ENCODE peak calls at places on chromosomes 11 and 22, in six cellular contexts. D, O, X, Q, S and A are unnamed samples.
A peak's percentile ranks its signal among the peaks of the same experiment; 100 is the strongest.

GRCh38 chr11:75443043-75443442 is 10.0 kb upstream of the KLHL35 start:
- DNase-seq in D (no peak), O (no peak), X (no peak), Q (no peak), S (no peak), A (no peak)

GRCh38 chr11:103257360-103257759 is 148.1 kb downstream of the DYNC2H1 start:
- DNase-seq in D (no peak), O (no peak), X (peak; percentile 2), Q (no peak), S (no peak), A (no peak)

GRCh38 chr11:102138223-102138622 is 28.0 kb downstream of the YAP1 start:
- DNase-seq in D (no peak), O (no peak), X (no peak), Q (no peak), S (peak; percentile 43), A (no peak)

GRCh38 chr11:63813035-63813562 is at the start of gene SPINDOC:
- DNase-seq in D (peak; percentile 83), O (no peak), X (peak; percentile 98), Q (peak; percentile 67), S (no peak), A (no peak)

GRCh38 chr22:50683086-50683993 is 10.7 kb downstream of the SHANK3 start:
- DNase-seq in D (no peak), O (no peak), X (peak; percentile 44), Q (no peak), S (no peak), A (no peak)

GRCh38 chr11:5421811-5422210 is at the start of gene OR51Q1:
- DNase-seq in D (no peak), O (no peak), X (no peak), Q (no peak), S (no peak), A (no peak)

GRCh38 chr11:69358398-69359080 is 64.6 kb downstream of the MYEOV start:
- DNase-seq in D (no peak), O (no peak), X (no peak), Q (no peak), S (no peak), A (no peak)

GRCh38 chr11:17286332-17286731 is 9.8 kb downstream of the NUCB2 start:
- DNase-seq in D (no peak), O (no peak), X (no peak), Q (no peak), S (no peak), A (no peak)

GRCh38 chr22:27170491-27170890 is 513.1 kb downstream of the MIAT start:
- DNase-seq in D (peak; percentile 19), O (peak; percentile 91), X (no peak), Q (peak; percentile 55), S (no peak), A (peak; percentile 36)

GRCh38 chr22:35638408-35638807 is 9.8 kb upstream of the APOL6 start:
- DNase-seq in D (peak; percentile 88), O (peak; percentile 47), X (no peak), Q (peak; percentile 86), S (no peak), A (peak; percentile 86)

GRCh38 chr22:37310075-37310606 is 27.8 kb downstream of the CYTH4 start:
- DNase-seq in D (no peak), O (no peak), X (no peak), Q (no peak), S (no peak), A (no peak)

GRCh38 chr22:28904211-28904808 is 20.9 kb downstream of the ZNRF3 start:
- DNase-seq in D (no peak), O (no peak), X (no peak), Q (no peak), S (no peak), A (no peak)

GRCh38 chr22:23010430-23010829 is 59.9 kb upstream of the GNAZ start:
- DNase-seq in D (no peak), O (no peak), X (no peak), Q (no peak), S (no peak), A (no peak)

GRCh38 chr11:120137187-120137610 is 714 bp downstream of the TRIM29 start:
- DNase-seq in D (no peak), O (no peak), X (no peak), Q (no peak), S (no peak), A (no peak)

GRCh38 chr11:62579252-62579651 is 5.6 kb upstream of the EEF1G start:
- DNase-seq in D (no peak), O (no peak), X (no peak), Q (no peak), S (peak; percentile 88), A (no peak)
- TF ChIP-seq CTCF in D (no peak), O (no peak), X (no peak), Q (no peak), S (no peak), A (no peak)

GRCh38 chr11:13486926-13487660 is 8.7 kb downstream of the PTH start:
- DNase-seq in D (peak; percentile 27), O (no peak), X (peak; percentile 13), Q (no peak), S (no peak), A (no peak)
- TF ChIP-seq CTCF in D (peak; percentile 20), O (peak; percentile 13), X (peak; percentile 54), Q (peak; percentile 6), S (no peak), A (peak; percentile 16)

DNA sequence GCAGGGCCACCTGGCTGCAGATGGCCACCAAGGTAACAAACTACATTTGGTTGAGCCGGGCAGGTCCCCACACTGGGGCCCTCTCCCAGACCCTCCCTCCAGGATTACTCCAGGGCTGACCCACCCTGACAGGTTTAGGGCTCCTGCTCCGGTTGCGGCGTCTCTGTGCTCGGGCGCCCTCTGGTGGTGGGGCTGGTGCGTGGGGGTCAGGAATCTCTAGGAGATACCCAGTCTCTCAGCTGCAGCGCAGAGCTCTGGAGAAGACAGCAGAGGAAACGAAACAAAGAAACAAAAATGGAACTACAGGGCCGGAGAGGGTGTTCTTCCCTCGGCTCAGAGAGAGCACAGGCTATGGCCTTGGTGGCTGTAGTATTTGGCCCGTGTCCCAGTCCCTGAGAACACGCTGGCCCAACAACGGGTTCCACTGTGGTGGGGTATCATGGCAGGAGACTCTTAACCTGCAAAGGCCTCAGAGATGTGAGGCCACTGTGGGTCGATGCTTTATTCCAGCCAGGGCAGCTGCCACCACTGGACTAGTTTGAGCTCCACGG is 2.4 kb downstream of the C11orf96 start:
- DNase-seq in D (peak; percentile 77), O (no peak), X (peak; percentile 87), Q (no peak), S (no peak), A (no peak)
- TF ChIP-seq CTCF in D (peak; percentile 93), O (peak; percentile 84), X (peak; percentile 67), Q (peak; percentile 81), S (peak; percentile 97), A (peak; percentile 64)

GRCh38 chr11:62588966-62589637 is 2.2 kb downstream of the TUT1 start:
- DNase-seq in D (no peak), O (no peak), X (no peak), Q (no peak), S (no peak), A (no peak)
- TF ChIP-seq CTCF in D (peak; percentile 8), O (peak; percentile 16), X (no peak), Q (peak; percentile 30), S (peak; percentile 69), A (no peak)